ENCODE peak calls at places on chromosomes 11 and 22, in four cellular contexts. O is ACHN; J is RWPE2; N is stimulated activated naive CD8-positive, alpha-beta T cell treated with anti-CD3 and anti-CD28 coated beads, Interleukin-15, Interleukin-2, amounts not matched to agents 100 U/mL and 50 U/mL, for 24 hours. I is an unnamed sample.

GRCh38 chr11:43243901-43244300 is 67.9 kb upstream of the API5 start:
- DNase-seq in N (no peak), J (no peak), O (no peak), I (no peak)

GRCh38 chr22:50138036-50138435 is 32.5 kb upstream of the PANX2 start:
- DNase-seq in O (no peak), J (no peak), N (no peak), I (no peak)

GRCh38 chr11:33454264-33454663 is 197.1 kb downstream of the HIPK3 start:
- DNase-seq in O (no peak), N (no peak), J (no peak), I (no peak)

GRCh38 chr11:126830216-126830615 is 170.4 kb downstream of the KIRREL3 start:
- DNase-seq in J (no peak), O (no peak), N (no peak), I (no peak)

GRCh38 chr11:69860796-69861445 is 41.7 kb upstream of the FGF3 start:
- DNase-seq in J (no peak), O (no peak), N (no peak), I (no peak)

GRCh38 chr11:38476808-38477565 is 1879.0 kb upstream of the RAG2 start:
- DNase-seq in J (no peak), N (no peak), O (no peak), I (no peak)

GRCh38 chr11:75241036-75241905 is 697 bp downstream of the TPBGL start:
- DNase-seq in O (peak), J (no peak), N (peak), I (peak)

GRCh38 chr22:48734359-48734758 is 1093.3 kb downstream of the BRD1 start:
- DNase-seq in J (peak), N (no peak), O (no peak), I (no peak)

GRCh38 chr11:1260023-1260501 is 37.2 kb downstream of the MUC5B start:
- DNase-seq in J (no peak), N (peak), O (peak), I (peak)

GRCh38 chr22:44495629-44496028 is 2.4 kb downstream of the RTL6 start:
- DNase-seq in J (no peak), N (no peak), O (no peak), I (no peak)

GRCh38 chr11:122317337-122317736 is 201.3 kb upstream of the BLID start:
- DNase-seq in N (no peak), O (no peak), J (no peak), I (no peak)

GRCh38 chr11:4511846-4512245 is 29.4 kb downstream of the OR52K1 start:
- DNase-seq in O (no peak), N (no peak), J (no peak), I (no peak)

GRCh38 chr11:128551641-128552335 is 35.6 kb downstream of the ETS1 start:
- DNase-seq in J (no peak), N (no peak), O (no peak), I (no peak)

I was measured in RPMI8226.